ENCODE peak calls at places on chromosomes 4 and X, in six cellular contexts. S, T, L, O, H and D are unnamed samples.
A peak's percentile ranks its signal among the peaks of the same experiment; 100 is the strongest.

GRCh38 chrX:39613997-39614679 is 483.6 kb downstream of the BCOR start:
- DNase-seq in S (no peak), T (no peak), L (peak; percentile 76), O (no peak), H (no peak), D (peak; percentile 51)

GRCh38 chr4:33107813-33108212 is 2387.6 kb downstream of the PCDH7 start:
- DNase-seq in S (no peak), T (no peak), L (no peak), O (no peak), H (no peak), D (no peak)

GRCh38 chr4:141642711-141643110 is 6.3 kb downstream of the IL15 start:
- DNase-seq in S (no peak), T (no peak), L (no peak), O (no peak), H (no peak), D (no peak)

GRCh38 chr4:121784975-121785374 is 16.1 kb upstream of the EXOSC9 start:
- DNase-seq in S (no peak), T (no peak), L (no peak), O (no peak), H (no peak), D (no peak)

GRCh38 chrX:84216406-84216805 is 28.4 kb upstream of the RPS6KA6 start:
- DNase-seq in S (no peak), T (no peak), L (no peak), O (no peak), H (no peak), D (no peak)

GRCh38 chr4:186144180-186144579 is 39.7 kb downstream of the FAM149A start:
- DNase-seq in S (no peak), T (peak; percentile 34), L (peak; percentile 53), O (no peak), H (no peak), D (no peak)

GRCh38 chrX:109856974-109857373 is 123.9 kb upstream of the ACSL4 start:
- DNase-seq in S (peak; percentile 57), T (no peak), L (peak; percentile 46), O (no peak), H (no peak), D (no peak)

GRCh38 chr4:100880012-100880411 is 362.2 kb upstream of the EMCN start:
- DNase-seq in S (no peak), T (no peak), L (peak; percentile 23), O (no peak), H (no peak), D (no peak)

GRCh38 chr4:25235401-25235800 is 1.6 kb downstream of the PI4K2B start:
- DNase-seq in S (no peak), T (no peak), L (no peak), O (no peak), H (no peak), D (no peak)

GRCh38 chr4:94304365-94304971 is 38.2 kb downstream of the HPGDS start:
- DNase-seq in S (peak; percentile 59), T (no peak), L (peak; percentile 52), O (no peak), H (no peak), D (peak; percentile 3)

GRCh38 chrX:9538544-9539045 is 73.7 kb downstream of the TBL1X start:
- DNase-seq in S (no peak), T (no peak), L (no peak), O (no peak), H (no peak), D (no peak)

GRCh38 chr4:49000806-49001205 is 14.7 kb downstream of the CWH43 start:
- DNase-seq in S (no peak), T (no peak), L (no peak), O (no peak), H (no peak), D (no peak)

GRCh38 chr4:139576219-139576618 is 20.2 kb upstream of the SETD7 start:
- DNase-seq in S (no peak), T (no peak), L (no peak), O (no peak), H (no peak), D (no peak)

GRCh38 chr4:1788254-1788973 is 4.7 kb upstream of the FGFR3 start:
- DNase-seq in S (peak; percentile 63), T (no peak), L (no peak), O (no peak), H (no peak), D (no peak)
- H3K4me3 ChIP-seq in S (no peak overlapping the region), T (no peak overlapping the region), L (no peak overlapping the region), O (no peak overlapping the region), H (no peak overlapping the region), D (no peak overlapping the region)

GRCh38 chrX:78357342-78358055 is 30.1 kb upstream of the CYSLTR1 start:
- DNase-seq in S (no peak), T (no peak), L (peak; percentile 0), O (peak; percentile 48), H (no peak), D (no peak)
- TF ChIP-seq CTCF in S (no peak), T (no peak), L (no peak), O (no peak), H (no peak), D (no peak)

GRCh38 chr4:95546866-95547707 is 1.7 kb downstream of the UNC5C start:
- DNase-seq in S (no peak), T (no peak), L (peak; percentile 53), O (no peak), H (peak; percentile 35), D (no peak)
- H3K4me3 ChIP-seq in S (no peak overlapping the region), T (peak overlapping the region; percentile 68), L (peak overlapping the region; percentile 82), O (peak overlapping the region; percentile 86), H (peak overlapping the region; percentile 54), D (no peak overlapping the region)

DNA sequence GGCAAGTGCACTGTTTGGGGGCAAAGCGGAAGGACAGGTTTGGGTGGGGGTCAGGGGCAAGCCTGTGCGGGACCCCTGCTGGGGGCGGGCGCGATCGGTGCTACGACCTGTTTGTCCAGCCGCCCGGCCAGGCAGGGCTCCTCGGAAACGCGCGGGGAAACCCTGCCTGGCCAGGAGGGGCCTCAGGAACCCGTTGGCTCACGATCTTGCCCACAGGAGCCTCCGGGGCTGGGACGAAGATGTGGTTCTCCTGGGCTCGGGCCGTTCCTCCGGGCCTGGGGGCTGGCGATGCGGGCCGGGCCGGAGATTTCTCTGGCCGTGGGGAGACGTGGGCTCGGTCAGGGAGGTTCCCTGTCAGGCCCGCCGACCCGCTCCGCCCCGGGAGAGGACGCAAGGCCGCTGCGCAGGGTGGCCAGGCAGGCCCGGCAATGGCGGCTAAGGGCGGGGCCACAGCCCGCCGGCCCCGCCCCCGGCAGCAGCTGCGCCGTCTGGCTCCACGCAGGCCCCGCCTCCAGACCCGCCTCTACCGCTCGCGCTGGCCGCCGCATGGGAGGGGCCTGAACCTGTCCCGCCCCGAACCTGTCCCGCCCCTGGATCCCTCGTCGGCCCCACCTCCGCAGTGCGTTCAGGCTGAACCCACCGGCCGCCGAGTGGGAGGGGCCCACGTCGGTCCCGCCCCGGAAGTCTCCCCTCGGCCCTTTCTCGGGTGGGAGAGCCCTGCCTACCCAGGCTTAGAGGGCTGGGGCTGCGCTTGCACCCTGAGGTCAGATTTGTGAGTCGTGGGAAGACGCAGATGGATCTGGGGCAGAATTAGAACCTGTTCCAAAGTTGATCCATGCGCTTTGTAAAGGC is at the start of gene FAM3A:
- DNase-seq in S (peak; percentile 91), T (peak; percentile 94), L (peak; percentile 75), O (peak; percentile 94), H (peak; percentile 99), D (peak; percentile 50)
- TF ChIP-seq CTCF in S (no peak), T (peak; percentile 2), L (no peak), O (no peak), H (no peak), D (no peak)

DNA sequence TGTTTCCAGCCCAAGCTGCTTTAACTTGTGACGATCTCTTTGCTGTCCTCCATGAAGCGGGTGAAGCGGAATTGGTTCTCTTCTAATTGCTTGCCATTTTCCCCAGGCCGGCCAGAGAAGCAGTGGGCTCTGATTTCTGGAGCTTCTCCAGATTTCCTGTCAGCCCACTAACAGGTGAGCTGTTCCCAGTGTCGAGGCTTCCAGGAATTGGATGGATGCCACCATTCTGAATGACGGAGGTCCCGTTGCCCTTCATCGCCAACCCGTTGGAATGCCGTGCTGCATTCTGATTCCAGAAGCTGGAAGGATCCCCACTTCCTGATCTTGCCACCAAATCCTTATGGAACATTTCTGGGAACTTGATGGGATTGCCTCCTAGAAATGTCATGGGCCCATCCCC is 31.0 kb downstream of the PAGE1 start:
- DNase-seq in S (no peak), T (no peak), L (no peak), O (no peak), H (no peak), D (no peak)
- H3K4me3 ChIP-seq in S (no peak overlapping the region), T (no peak overlapping the region), L (no peak overlapping the region), O (no peak overlapping the region), H (no peak overlapping the region), D (no peak overlapping the region)

GRCh38 chr4:78737951-78738350 is 38.2 kb upstream of the BMP2K start:
- DNase-seq in S (no peak), T (no peak), L (peak; percentile 2), O (no peak), H (no peak), D (no peak)
- TF ChIP-seq CTCF in S (no peak), T (no peak), L (no peak), O (no peak), H (no peak), D (no peak)